ENCODE peak calls at places on chromosome X, in ten cellular contexts. One of them, this sample, is unnamed.

GRCh38 chrX:20361081-20361889 is 94.6 kb upstream of the RPS6KA3 start:
- DNase-seq in ovary: no peak
- DNase-seq in iris pigment epithelial cell: peak
- DNase-seq in upper lobe of right lung: no peak
- DNase-seq in left ventricle myocardium superior: peak
- DNase-seq in glomerular endothelial cell: no peak
- DNase-seq in posterior cingulate gyrus: no peak
- DNase-seq in foreskin fibroblast: peak
- DNase-seq in BJ: peak
- DNase-seq in stimulated activated naive B cell treated with anti-CD40 and anti-IgM and Interleukin-4, amounts not matched to agents 10 μg/mL and 1 μg/mL and 100 μg/mL, for 72 hours: no peak
- DNase-seq in this sample: no peak

GRCh38 chrX:77597090-77597489 is 149.9 kb downstream of the FGF16 start:
- DNase-seq in glomerular endothelial cell: no peak
- DNase-seq in ovary: no peak
- DNase-seq in foreskin fibroblast: peak
- DNase-seq in posterior cingulate gyrus: no peak
- DNase-seq in iris pigment epithelial cell: peak
- DNase-seq in left ventricle myocardium superior: no peak
- DNase-seq in BJ: no peak
- DNase-seq in upper lobe of right lung: no peak
- DNase-seq in stimulated activated naive B cell treated with anti-CD40 and anti-IgM and Interleukin-4, amounts not matched to agents 10 μg/mL and 1 μg/mL and 100 μg/mL, for 72 hours: no peak
- DNase-seq in this sample: no peak

GRCh38 chrX:118655561-118656246 is 71.7 kb upstream of the IL13RA1 start:
- DNase-seq in foreskin fibroblast: peak
- DNase-seq in left ventricle myocardium superior: no peak
- DNase-seq in stimulated activated naive B cell treated with anti-CD40 and anti-IgM and Interleukin-4, amounts not matched to agents 10 μg/mL and 1 μg/mL and 100 μg/mL, for 72 hours: no peak
- DNase-seq in upper lobe of right lung: no peak
- DNase-seq in posterior cingulate gyrus: no peak
- DNase-seq in glomerular endothelial cell: no peak
- DNase-seq in BJ: no peak
- DNase-seq in iris pigment epithelial cell: peak
- DNase-seq in ovary: no peak
- DNase-seq in this sample: no peak

GRCh38 chrX:53265771-53266170 is 15.6 kb downstream of the IQSEC2 start:
- DNase-seq in iris pigment epithelial cell: peak
- DNase-seq in left ventricle myocardium superior: no peak
- DNase-seq in ovary: no peak
- DNase-seq in BJ: peak
- DNase-seq in stimulated activated naive B cell treated with anti-CD40 and anti-IgM and Interleukin-4, amounts not matched to agents 10 μg/mL and 1 μg/mL and 100 μg/mL, for 72 hours: no peak
- DNase-seq in foreskin fibroblast: peak
- DNase-seq in posterior cingulate gyrus: no peak
- DNase-seq in upper lobe of right lung: no peak
- DNase-seq in glomerular endothelial cell: no peak
- DNase-seq in this sample: no peak

GRCh38 chrX:134538316-134538715 is 78.4 kb downstream of the HPRT1 start:
- DNase-seq in stimulated activated naive B cell treated with anti-CD40 and anti-IgM and Interleukin-4, amounts not matched to agents 10 μg/mL and 1 μg/mL and 100 μg/mL, for 72 hours: no peak
- DNase-seq in glomerular endothelial cell: no peak
- DNase-seq in iris pigment epithelial cell: no peak
- DNase-seq in upper lobe of right lung: no peak
- DNase-seq in ovary: no peak
- DNase-seq in left ventricle myocardium superior: no peak
- DNase-seq in BJ: no peak
- DNase-seq in foreskin fibroblast: no peak
- DNase-seq in posterior cingulate gyrus: no peak
- DNase-seq in this sample: no peak

GRCh38 chrX:2548731-2549423 is 48.1 kb upstream of the DHRSX start:
- DNase-seq in ovary: no peak
- DNase-seq in stimulated activated naive B cell treated with anti-CD40 and anti-IgM and Interleukin-4, amounts not matched to agents 10 μg/mL and 1 μg/mL and 100 μg/mL, for 72 hours: no peak
- DNase-seq in posterior cingulate gyrus: no peak
- DNase-seq in left ventricle myocardium superior: no peak
- DNase-seq in upper lobe of right lung: no peak
- DNase-seq in glomerular endothelial cell: no peak
- DNase-seq in iris pigment epithelial cell: no peak
- DNase-seq in foreskin fibroblast: peak
- DNase-seq in BJ: no peak
- DNase-seq in this sample: no peak

GRCh38 chrX:47446431-47446830 is 36.6 kb downstream of the ZNF41 start:
- DNase-seq in BJ: no peak
- DNase-seq in upper lobe of right lung: no peak
- DNase-seq in posterior cingulate gyrus: no peak
- DNase-seq in iris pigment epithelial cell: no peak
- DNase-seq in stimulated activated naive B cell treated with anti-CD40 and anti-IgM and Interleukin-4, amounts not matched to agents 10 μg/mL and 1 μg/mL and 100 μg/mL, for 72 hours: no peak
- DNase-seq in glomerular endothelial cell: no peak
- DNase-seq in foreskin fibroblast: peak
- DNase-seq in left ventricle myocardium superior: no peak
- DNase-seq in ovary: no peak
- DNase-seq in this sample: no peak

GRCh38 chrX:74536142-74537010 is 78.0 kb downstream of the RLIM start:
- DNase-seq in left ventricle myocardium superior: peak
- DNase-seq in glomerular endothelial cell: no peak
- DNase-seq in upper lobe of right lung: peak
- DNase-seq in stimulated activated naive B cell treated with anti-CD40 and anti-IgM and Interleukin-4, amounts not matched to agents 10 μg/mL and 1 μg/mL and 100 μg/mL, for 72 hours: peak
- DNase-seq in ovary: peak
- DNase-seq in BJ: peak
- DNase-seq in iris pigment epithelial cell: peak
- DNase-seq in foreskin fibroblast: peak
- DNase-seq in posterior cingulate gyrus: peak
- DNase-seq in this sample: peak

GRCh38 chrX:40173662-40174593 is 76.2 kb upstream of the BCOR start:
- DNase-seq in stimulated activated naive B cell treated with anti-CD40 and anti-IgM and Interleukin-4, amounts not matched to agents 10 μg/mL and 1 μg/mL and 100 μg/mL, for 72 hours: peak
- DNase-seq in BJ: no peak
- DNase-seq in glomerular endothelial cell: no peak
- DNase-seq in foreskin fibroblast: peak
- DNase-seq in left ventricle myocardium superior: peak
- DNase-seq in ovary: peak
- DNase-seq in upper lobe of right lung: peak
- DNase-seq in iris pigment epithelial cell: peak
- DNase-seq in posterior cingulate gyrus: no peak
- DNase-seq in this sample: no peak

GRCh38 chrX:54561622-54562021 is 31.6 kb downstream of the GNL3L start:
- DNase-seq in ovary: no peak
- DNase-seq in foreskin fibroblast: no peak
- DNase-seq in upper lobe of right lung: no peak
- DNase-seq in stimulated activated naive B cell treated with anti-CD40 and anti-IgM and Interleukin-4, amounts not matched to agents 10 μg/mL and 1 μg/mL and 100 μg/mL, for 72 hours: no peak
- DNase-seq in left ventricle myocardium superior: no peak
- DNase-seq in posterior cingulate gyrus: no peak
- DNase-seq in iris pigment epithelial cell: no peak
- DNase-seq in glomerular endothelial cell: no peak
- DNase-seq in BJ: no peak
- DNase-seq in this sample: no peak

GRCh38 chrX:135112096-135112729 is 8.1 kb downstream of the ETDB start:
- DNase-seq in ovary: no peak
- DNase-seq in upper lobe of right lung: no peak
- DNase-seq in posterior cingulate gyrus: no peak
- DNase-seq in stimulated activated naive B cell treated with anti-CD40 and anti-IgM and Interleukin-4, amounts not matched to agents 10 μg/mL and 1 μg/mL and 100 μg/mL, for 72 hours: peak
- DNase-seq in iris pigment epithelial cell: peak
- DNase-seq in glomerular endothelial cell: no peak
- DNase-seq in foreskin fibroblast: peak
- DNase-seq in BJ: no peak
- DNase-seq in left ventricle myocardium superior: no peak
- DNase-seq in this sample: peak

GRCh38 chrX:2321411-2321810 is 179.4 kb downstream of the DHRSX start:
- DNase-seq in BJ: no peak
- DNase-seq in stimulated activated naive B cell treated with anti-CD40 and anti-IgM and Interleukin-4, amounts not matched to agents 10 μg/mL and 1 μg/mL and 100 μg/mL, for 72 hours: no peak
- DNase-seq in upper lobe of right lung: no peak
- DNase-seq in left ventricle myocardium superior: no peak
- DNase-seq in foreskin fibroblast: no peak
- DNase-seq in glomerular endothelial cell: no peak
- DNase-seq in ovary: no peak
- DNase-seq in posterior cingulate gyrus: no peak
- DNase-seq in iris pigment epithelial cell: no peak
- DNase-seq in this sample: no peak

GRCh38 chrX:45295587-45295986 is 94.9 kb upstream of the DIPK2B start:
- DNase-seq in stimulated activated naive B cell treated with anti-CD40 and anti-IgM and Interleukin-4, amounts not matched to agents 10 μg/mL and 1 μg/mL and 100 μg/mL, for 72 hours: no peak
- DNase-seq in left ventricle myocardium superior: no peak
- DNase-seq in ovary: no peak
- DNase-seq in iris pigment epithelial cell: peak
- DNase-seq in foreskin fibroblast: peak
- DNase-seq in upper lobe of right lung: no peak
- DNase-seq in BJ: no peak
- DNase-seq in posterior cingulate gyrus: no peak
- DNase-seq in glomerular endothelial cell: no peak
- DNase-seq in this sample: no peak

GRCh38 chrX:19285857-19286256 is 57.9 kb upstream of the PDHA1 start:
- DNase-seq in ovary: no peak
- DNase-seq in posterior cingulate gyrus: no peak
- DNase-seq in left ventricle myocardium superior: no peak
- DNase-seq in stimulated activated naive B cell treated with anti-CD40 and anti-IgM and Interleukin-4, amounts not matched to agents 10 μg/mL and 1 μg/mL and 100 μg/mL, for 72 hours: no peak
- DNase-seq in iris pigment epithelial cell: no peak
- DNase-seq in BJ: no peak
- DNase-seq in glomerular endothelial cell: no peak
- DNase-seq in upper lobe of right lung: no peak
- DNase-seq in foreskin fibroblast: no peak
- DNase-seq in this sample: no peak

GRCh38 chrX:69538321-69538876 is 34.3 kb downstream of the NALF2 start:
- DNase-seq in BJ: no peak
- DNase-seq in glomerular endothelial cell: no peak
- DNase-seq in iris pigment epithelial cell: peak
- DNase-seq in stimulated activated naive B cell treated with anti-CD40 and anti-IgM and Interleukin-4, amounts not matched to agents 10 μg/mL and 1 μg/mL and 100 μg/mL, for 72 hours: peak
- DNase-seq in posterior cingulate gyrus: peak
- DNase-seq in foreskin fibroblast: peak
- DNase-seq in upper lobe of right lung: peak
- DNase-seq in left ventricle myocardium superior: peak
- DNase-seq in ovary: peak
- DNase-seq in this sample: no peak

GRCh38 chrX:132786217-132786616 is 172.2 kb downstream of the HS6ST2 start:
- DNase-seq in left ventricle myocardium superior: no peak
- DNase-seq in posterior cingulate gyrus: no peak
- DNase-seq in stimulated activated naive B cell treated with anti-CD40 and anti-IgM and Interleukin-4, amounts not matched to agents 10 μg/mL and 1 μg/mL and 100 μg/mL, for 72 hours: no peak
- DNase-seq in ovary: no peak
- DNase-seq in upper lobe of right lung: no peak
- DNase-seq in iris pigment epithelial cell: peak
- DNase-seq in foreskin fibroblast: peak
- DNase-seq in BJ: no peak
- DNase-seq in glomerular endothelial cell: no peak
- DNase-seq in this sample: no peak

GRCh38 chrX:19443886-19444530 is 71.3 kb downstream of the MAP3K15 start:
- DNase-seq in iris pigment epithelial cell: no peak
- DNase-seq in glomerular endothelial cell: no peak
- DNase-seq in left ventricle myocardium superior: no peak
- DNase-seq in stimulated activated naive B cell treated with anti-CD40 and anti-IgM and Interleukin-4, amounts not matched to agents 10 μg/mL and 1 μg/mL and 100 μg/mL, for 72 hours: no peak
- DNase-seq in ovary: no peak
- DNase-seq in BJ: no peak
- DNase-seq in foreskin fibroblast: no peak
- DNase-seq in upper lobe of right lung: no peak
- DNase-seq in posterior cingulate gyrus: no peak
- DNase-seq in this sample: no peak

GRCh38 chrX:39693298-39693697 is 404.5 kb downstream of the BCOR start:
- DNase-seq in stimulated activated naive B cell treated with anti-CD40 and anti-IgM and Interleukin-4, amounts not matched to agents 10 μg/mL and 1 μg/mL and 100 μg/mL, for 72 hours: no peak
- DNase-seq in ovary: no peak
- DNase-seq in left ventricle myocardium superior: no peak
- DNase-seq in posterior cingulate gyrus: no peak
- DNase-seq in iris pigment epithelial cell: no peak
- DNase-seq in foreskin fibroblast: no peak
- DNase-seq in glomerular endothelial cell: no peak
- DNase-seq in BJ: no peak
- DNase-seq in upper lobe of right lung: no peak
- DNase-seq in this sample: no peak

GRCh38 chrX:149493567-149494562 is 11.2 kb downstream of the IDS start:
- DNase-seq in ovary: no peak
- DNase-seq in left ventricle myocardium superior: peak
- DNase-seq in iris pigment epithelial cell: no peak
- DNase-seq in glomerular endothelial cell: no peak
- DNase-seq in BJ: no peak
- DNase-seq in foreskin fibroblast: no peak
- DNase-seq in stimulated activated naive B cell treated with anti-CD40 and anti-IgM and Interleukin-4, amounts not matched to agents 10 μg/mL and 1 μg/mL and 100 μg/mL, for 72 hours: no peak
- DNase-seq in upper lobe of right lung: no peak
- DNase-seq in posterior cingulate gyrus: no peak
- DNase-seq in this sample: no peak

GRCh38 chrX:19156223-19156622 is 34.0 kb upstream of the ADGRG2 start:
- DNase-seq in BJ: no peak
- DNase-seq in foreskin fibroblast: peak
- DNase-seq in ovary: no peak
- DNase-seq in stimulated activated naive B cell treated with anti-CD40 and anti-IgM and Interleukin-4, amounts not matched to agents 10 μg/mL and 1 μg/mL and 100 μg/mL, for 72 hours: no peak
- DNase-seq in left ventricle myocardium superior: no peak
- DNase-seq in upper lobe of right lung: no peak
- DNase-seq in glomerular endothelial cell: no peak
- DNase-seq in posterior cingulate gyrus: no peak
- DNase-seq in iris pigment epithelial cell: no peak
- DNase-seq in this sample: no peak